ENCODE peak calls at places on chromosomes 12 and 14, in five cellular contexts. R is ovary, E is HepG2, I is transverse colon, K is A549. B is an unnamed sample. For H3K4me1, the result is how much of the 10 kb centered on the place peaks cover.

GRCh38 chr14:61461808-61462275 is 140.5 kb downstream of the PRKCH start:
- DNase-seq in R (no peak), E (peak), I (no peak), K (peak), B (no peak)

GRCh38 chr14:101235042-101235871 is 326.0 kb upstream of the DIO3 start:
- DNase-seq in R (peak), E (peak), I (peak), K (peak), B (peak)

GRCh38 chr14:98138666-98139065 is 1133.3 kb downstream of the BCL11B start:
- DNase-seq in R (no peak), E (no peak), I (peak), K (peak), B (no peak)

GRCh38 chr14:61940669-61941420 is 178.6 kb downstream of the SNAPC1 start:
- DNase-seq in R (no peak), E (no peak), I (no peak), K (no peak), B (no peak)

GRCh38 chr14:26765301-26765700 is 167.5 kb upstream of the NOVA1 start:
- DNase-seq in R (no peak), E (no peak), I (no peak), K (no peak), B (no peak)

GRCh38 chr14:91005716-91006115 is 54.7 kb downstream of the RPS6KA5 start:
- DNase-seq in R (no peak), E (no peak), I (no peak), K (no peak), B (no peak)

GRCh38 chr14:105148604-105149145 is 19.9 kb downstream of the JAG2 start:
- DNase-seq in R (no peak), E (no peak), I (no peak), K (no peak), B (no peak)

GRCh38 chr14:63249112-63249511 is 44.9 kb downstream of the RHOJ start:
- DNase-seq in R (no peak), E (no peak), I (no peak), K (no peak), B (no peak)

GRCh38 chr12:92439397-92439779 is 263.4 kb upstream of the PLEKHG7 start:
- DNase-seq in R (no peak), E (no peak), I (no peak), K (peak), B (no peak)

DNA sequence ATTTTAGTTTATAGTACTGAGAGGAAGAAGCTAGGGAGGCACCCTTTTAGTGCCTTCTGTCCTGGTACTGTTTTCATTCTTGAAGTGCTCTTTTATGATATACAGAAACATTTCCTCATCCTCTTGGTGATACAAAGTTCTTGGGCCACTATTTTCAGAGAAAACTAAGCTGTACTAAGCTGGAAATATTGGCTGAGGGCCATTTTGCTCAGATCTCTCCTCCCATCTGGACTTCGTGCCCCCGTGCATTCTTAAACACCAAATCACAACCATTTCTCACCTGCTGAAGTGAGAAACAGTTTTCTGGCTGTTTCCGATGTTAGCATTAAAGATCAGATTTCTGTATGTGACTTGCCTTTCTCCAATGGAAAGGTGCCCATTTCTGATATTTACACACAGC is 158.9 kb downstream of the FBXL14 start:
- DNase-seq in R (no peak), E (peak), I (peak), K (no peak), B (no peak)
- H3K4me1 ChIP-seq in R (under half), E (under half), I (under half), K (under half), B (under half)

GRCh38 chr12:114119316-114119715 is 153.2 kb upstream of the RBM19 start:
- DNase-seq in R (no peak), E (no peak), I (no peak), K (no peak), B (no peak)
- TF ChIP-seq POLR2A in R (no peak), E (no peak), I (no peak), K (no peak), B (no peak)

DNA sequence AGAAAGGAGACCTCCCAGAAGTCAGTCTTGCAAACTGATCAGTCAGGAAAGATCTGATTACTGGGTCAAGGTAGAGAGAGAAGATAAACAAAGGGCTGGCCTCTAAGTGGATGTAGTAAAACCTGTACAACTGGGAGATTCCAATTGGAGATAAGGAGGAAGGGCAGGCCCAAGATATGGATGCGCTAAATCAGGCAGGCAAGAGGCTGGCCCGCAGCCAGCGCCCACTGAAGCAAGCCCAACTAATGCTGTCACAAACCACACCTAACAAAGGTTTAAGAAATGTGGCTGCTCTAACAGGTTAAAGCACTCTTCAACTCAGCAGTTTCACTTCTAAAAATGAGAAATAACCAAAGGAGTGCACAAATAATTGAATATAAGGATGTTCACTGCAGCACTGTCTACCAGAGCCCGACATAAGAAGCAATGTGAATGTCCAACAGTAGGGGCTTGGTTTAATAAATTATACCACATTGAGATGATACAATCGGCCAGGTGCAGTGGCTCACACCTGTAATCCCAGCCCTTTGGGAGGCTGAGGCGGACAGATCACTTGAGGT is 4.7 kb downstream of the GLTP start:
- DNase-seq in R (no peak), E (no peak), I (peak), K (no peak), B (no peak)
- TF ChIP-seq EP300 in R (no peak), E (peak), I (no peak), K (no peak), B (no peak)

GRCh38 chr12:125185740-125186470 is 120.7 kb downstream of the AACS start:
- DNase-seq in R (peak), E (peak), I (peak), K (peak), B (peak)
- H3K4me1 ChIP-seq in R (under half), E (under half), I (under half), K (under half), B (under half)

DNA sequence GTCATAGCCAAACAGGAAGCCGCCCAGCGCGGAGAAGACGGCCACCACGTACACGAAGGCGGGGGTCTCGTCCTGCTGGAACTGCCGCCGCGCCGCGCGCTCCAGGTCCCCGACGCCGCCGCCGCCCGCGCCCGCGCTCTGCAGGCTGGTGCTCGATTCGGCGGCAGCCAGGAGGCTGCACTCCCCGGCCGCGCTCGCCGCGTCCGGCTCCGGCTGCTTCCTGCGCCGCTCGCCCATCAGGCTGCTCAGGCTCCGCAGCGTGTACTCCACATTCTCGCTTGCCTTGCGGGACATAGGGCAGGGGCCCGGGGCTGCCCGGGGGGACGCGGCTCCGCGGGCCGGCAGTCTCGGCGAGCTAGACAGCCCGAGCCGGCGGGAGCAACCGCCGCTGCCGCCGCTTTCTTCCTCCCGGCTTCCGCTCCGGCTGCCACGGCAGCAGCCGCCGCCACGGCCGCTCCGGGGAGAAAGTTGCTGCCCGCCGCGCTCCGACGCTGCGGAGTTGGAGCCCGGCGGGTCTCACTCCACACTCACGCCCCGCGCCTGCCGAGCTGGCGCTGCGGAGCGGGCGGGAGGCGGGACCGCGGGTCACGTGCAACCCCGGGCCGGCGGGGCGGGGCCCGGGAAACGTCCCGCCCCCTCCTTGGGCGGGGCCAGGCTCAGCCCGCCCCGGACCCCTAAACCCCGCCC is at the start of gene SLC2A13:
- DNase-seq in R (peak), E (peak), I (peak), K (peak), B (peak)
- TF ChIP-seq POLR2A in R (peak), E (peak), I (peak), K (peak), B (no peak)

DNA sequence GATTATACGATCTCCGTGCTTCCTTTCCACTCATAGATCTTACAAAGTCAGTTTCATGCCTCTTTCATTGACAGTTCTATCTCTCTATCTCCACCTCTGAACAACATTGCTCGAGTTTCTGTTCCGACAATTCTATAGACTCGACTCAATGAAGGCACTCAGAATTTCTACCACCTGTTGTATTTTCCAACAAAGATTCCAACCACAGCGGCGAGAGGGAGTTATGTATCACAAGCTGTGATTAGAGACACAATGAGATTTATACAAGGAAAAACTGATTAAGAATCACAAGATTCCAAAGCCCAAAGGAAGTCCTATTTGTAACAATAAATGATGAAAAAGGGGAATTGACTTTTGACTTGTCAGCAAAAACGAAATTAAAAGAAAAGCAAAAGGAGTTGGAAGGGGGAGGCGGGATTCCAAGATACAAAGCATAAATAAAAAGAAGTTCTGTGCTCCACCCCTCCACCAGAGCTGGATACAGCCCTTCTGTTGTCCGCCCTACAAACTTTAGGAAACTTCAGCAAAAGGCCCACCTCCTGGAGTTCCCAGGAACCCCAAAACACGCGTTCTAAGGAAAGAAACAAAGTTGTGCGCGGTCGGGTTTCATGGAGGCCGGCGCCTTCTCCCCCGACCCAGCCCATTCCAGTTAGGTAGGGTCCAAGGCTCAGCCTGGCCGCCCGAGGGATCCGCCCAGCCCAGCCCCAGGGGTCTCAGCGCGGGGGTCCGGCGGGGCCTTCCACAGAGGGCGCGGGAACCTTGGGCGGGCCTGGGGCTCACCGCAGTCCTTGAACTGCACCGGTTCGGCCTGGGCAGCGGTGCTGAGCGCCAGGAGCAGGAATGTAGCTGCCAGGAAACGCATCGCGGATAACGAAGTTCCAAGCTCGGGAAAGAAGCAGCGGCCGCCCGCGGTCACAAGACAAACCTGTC is at the start of gene NPC2:
- DNase-seq in R (no peak), E (no peak), I (no peak), K (no peak), B (no peak)
- TF ChIP-seq EP300 in R (no peak), E (no peak), I (no peak), K (no peak), B (no peak)

GRCh38 chr12:24754690-24755638 is 193.9 kb downstream of the BCAT1 start:
- DNase-seq in R (no peak), E (peak), I (no peak), K (no peak), B (no peak)
- H3K4me1 ChIP-seq in R (under half), E (half or more), I (under half), K (under half), B (under half)

DNA sequence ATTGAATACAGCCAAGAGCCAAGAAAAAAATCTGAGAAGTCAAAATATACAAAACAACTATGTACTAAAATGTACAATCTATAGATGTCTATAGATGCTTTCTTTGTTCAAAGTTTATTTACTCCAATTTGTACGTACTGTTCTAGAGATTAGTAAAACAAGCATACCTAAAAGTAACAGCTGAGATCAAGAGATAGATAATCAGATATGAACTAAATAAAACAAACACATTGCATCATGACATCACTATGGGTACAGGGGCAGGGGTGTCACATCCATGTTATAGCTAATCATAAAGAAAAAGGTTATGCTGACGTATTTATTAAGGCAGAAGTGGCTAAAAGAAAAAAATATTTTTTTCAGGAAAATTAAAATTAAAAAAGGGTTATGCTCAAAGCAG is 72.0 kb upstream of the BBS10 start:
- DNase-seq in R (no peak), E (no peak), I (no peak), K (no peak), B (no peak)
- TF ChIP-seq POLR2A in R (no peak), E (no peak), I (no peak), K (no peak), B (no peak)

GRCh38 chr14:67641902-67642749 is 22.4 kb downstream of the ARG2 start:
- DNase-seq in R (no peak), E (no peak), I (no peak), K (no peak), B (no peak)
- TF ChIP-seq EP300 in R (no peak), E (no peak), I (no peak), K (no peak), B (no peak)

GRCh38 chr12:32116897-32117296 is 10.2 kb downstream of the BICD1 start:
- DNase-seq in R (no peak), E (no peak), I (no peak), K (no peak), B (no peak)
- H3K4me1 ChIP-seq in R (under half), E (under half), I (under half), K (under half), B (under half)

B was measured in stomach.